ENCODE peak calls at places on chromosomes 3 and 15, in nine cellular contexts. L is ovary, V is stomach, X is uterus, H is K562, G is heart left ventricle, K is IMR-90, N is vagina, J is transverse colon. U is an unnamed sample.
A peak's percentile ranks its signal among the peaks of the same experiment; 100 is the strongest.

GRCh38 chr3:196590279-196590678 is 21.8 kb downstream of the FBXO45 start:
- DNase-seq in J (no peak), N (no peak), G (no peak), X (no peak), K (no peak), V (no peak), H (no peak), L (no peak), U (no peak)

GRCh38 chr3:152638707-152639450 is 196.1 kb upstream of the P2RY1 start:
- DNase-seq in K (no peak), N (no peak), J (no peak), L (peak; percentile 45), V (no peak), X (peak; percentile 72), G (peak; percentile 28), H (no peak), U (peak; percentile 25)

GRCh38 chr3:194687638-194688206 is 2.0 kb downstream of the FAM43A start:
- DNase-seq in N (no peak), X (peak; percentile 67), H (no peak), K (peak; percentile 51), V (peak; percentile 79), L (peak; percentile 54), J (peak; percentile 86), G (peak; percentile 82), U (peak; percentile 79)

GRCh38 chr15:78951841-78952238 is 7.0 kb upstream of the CTSH start:
- DNase-seq in G (no peak), J (no peak), X (no peak), N (no peak), L (no peak), V (peak; percentile 64), K (peak; percentile 47), H (no peak), U (peak; percentile 66)

GRCh38 chr3:127628788-127629456 is at the start of gene PODXL2:
- DNase-seq in G (peak; percentile 66), N (no peak), V (peak; percentile 55), K (peak; percentile 52), X (peak; percentile 48), J (peak; percentile 53), L (peak; percentile 75), H (peak; percentile 98), U (peak; percentile 53)

GRCh38 chr15:40266828-40267304 is 16.0 kb downstream of the ANKRD63 start:
- DNase-seq in K (peak; percentile 97), V (peak; percentile 57), J (peak; percentile 45), L (peak; percentile 65), X (peak; percentile 52), G (no peak), N (no peak), H (peak; percentile 86), U (peak; percentile 33)

GRCh38 chr3:159322322-159322939 is 520.6 kb downstream of the MFSD1 start:
- DNase-seq in X (no peak), J (peak; percentile 11), L (no peak), G (peak; percentile 30), H (peak; percentile 30), N (no peak), V (no peak), K (peak; percentile 20), U (peak; percentile 17)

GRCh38 chr3:124014366-124014942 is 22.5 kb upstream of the ROPN1 start:
- DNase-seq in G (no peak), V (no peak), J (no peak), K (peak; percentile 17), X (peak; percentile 24), N (no peak), H (no peak), L (no peak), U (no peak)

GRCh38 chr3:113890256-113890900 is 51.8 kb downstream of the GRAMD1C start:
- DNase-seq in K (no peak), X (no peak), G (no peak), L (no peak), H (no peak), V (no peak), J (peak; percentile 43), N (no peak), U (peak; percentile 29)

GRCh38 chr3:99607151-99607550 is 31.2 kb upstream of the COL8A1 start:
- DNase-seq in G (no peak), X (no peak), J (no peak), H (no peak), K (no peak), V (no peak), L (no peak), N (no peak), U (no peak)
- H3K36me3 ChIP-seq in G (no peaks in the 10 kb centered on the region), X (no peaks in the 10 kb centered on the region), J (no peaks in the 10 kb centered on the region), H (no peaks in the 10 kb centered on the region), K (no peaks in the 10 kb centered on the region), V (no peaks in the 10 kb centered on the region), L (no peaks in the 10 kb centered on the region), N (no peaks in the 10 kb centered on the region), U (no peaks in the 10 kb centered on the region)

DNA sequence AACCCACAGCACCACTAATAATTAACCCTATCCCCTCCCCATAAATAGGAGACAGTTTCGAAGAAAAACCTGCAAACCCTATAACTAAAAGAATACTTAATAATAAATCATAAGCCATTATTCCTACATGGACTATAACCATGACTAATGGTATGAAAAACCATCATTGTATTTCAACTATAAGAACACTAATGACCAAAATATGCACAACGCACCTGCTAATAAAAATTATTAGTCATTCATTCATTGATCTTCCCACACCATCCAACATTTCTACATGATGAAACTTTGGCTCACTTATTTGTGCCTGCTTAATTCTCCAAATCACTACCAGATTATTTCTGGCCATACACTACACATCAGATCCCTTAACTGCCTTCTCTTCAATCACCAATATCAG is 16.6 kb downstream of the AQP9 start:
- DNase-seq in J (no peak), V (no peak), X (no peak), G (no peak), L (no peak), H (no peak), N (no peak), K (no peak), U (no peak)
- TF ChIP-seq POLR2A in J (no peak), V (no peak), X (no peak), G (no peak), L (no peak), H (no peak), N (no peak), K (no peak), U (no peak)

GRCh38 chr3:112373924-112374323 is 41.0 kb downstream of the CD200 start:
- DNase-seq in H (no peak), V (no peak), J (no peak), G (no peak), N (no peak), K (no peak), X (no peak), L (no peak), U (no peak)
- H3K27me3 ChIP-seq in H (no peaks in the 10 kb centered on the region), V (no peaks in the 10 kb centered on the region), J (no peaks in the 10 kb centered on the region), G (no peaks in the 10 kb centered on the region), N (no peaks in the 10 kb centered on the region), K (no peaks in the 10 kb centered on the region), X (no peaks in the 10 kb centered on the region), L (no peaks in the 10 kb centered on the region), U (no peaks in the 10 kb centered on the region)

DNA sequence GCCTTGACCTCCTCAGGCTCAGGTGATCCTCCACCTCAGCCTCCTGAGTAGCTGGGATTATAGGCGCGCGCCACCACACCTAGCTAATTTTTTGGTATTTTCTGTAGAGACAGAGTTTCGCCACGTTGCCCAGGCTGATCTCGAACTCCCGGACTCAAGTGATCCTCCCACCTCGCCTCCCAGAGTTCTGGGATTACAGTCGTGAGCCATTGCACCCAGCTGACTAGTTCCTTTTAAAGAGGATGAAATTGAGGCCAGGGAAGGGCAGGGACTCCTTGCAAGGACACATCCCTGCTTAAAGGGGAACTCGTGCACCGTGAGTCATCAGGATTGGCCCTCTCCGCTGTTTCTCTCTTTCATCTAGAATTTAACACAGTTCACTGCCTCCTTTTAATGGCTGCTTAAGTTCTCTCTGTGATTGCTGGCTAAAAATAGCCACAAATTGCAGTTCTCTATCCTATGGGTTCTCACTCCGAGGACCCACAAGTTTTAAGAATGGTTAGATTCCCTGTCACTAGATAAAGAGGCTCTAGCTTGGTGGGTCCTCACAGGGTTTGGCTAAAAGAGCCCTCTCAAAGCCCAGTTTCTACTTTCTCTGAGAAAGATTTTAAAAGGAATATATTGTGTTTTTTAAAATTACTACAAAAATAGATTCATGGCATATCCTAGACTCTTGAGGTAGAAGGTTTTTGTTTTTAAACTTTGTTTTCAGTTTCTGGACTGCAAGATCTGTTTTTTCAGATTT is 1.4 kb downstream of the CRTAP start:
- DNase-seq in J (peak; percentile 70), K (peak; percentile 84), L (peak; percentile 64), H (peak; percentile 52), X (peak; percentile 78), N (no peak), V (peak; percentile 51), G (peak; percentile 77), U (peak; percentile 34)
- H3K36me3 ChIP-seq in J (no peaks in the 10 kb centered on the region), K (peaks cover 2% of the 10 kb centered on the region), L (no peaks in the 10 kb centered on the region), H (peaks cover 7% of the 10 kb centered on the region), X (no peaks in the 10 kb centered on the region), N (no peaks in the 10 kb centered on the region), V (peaks cover 21% of the 10 kb centered on the region), G (no peaks in the 10 kb centered on the region), U (no peaks in the 10 kb centered on the region)

DNA sequence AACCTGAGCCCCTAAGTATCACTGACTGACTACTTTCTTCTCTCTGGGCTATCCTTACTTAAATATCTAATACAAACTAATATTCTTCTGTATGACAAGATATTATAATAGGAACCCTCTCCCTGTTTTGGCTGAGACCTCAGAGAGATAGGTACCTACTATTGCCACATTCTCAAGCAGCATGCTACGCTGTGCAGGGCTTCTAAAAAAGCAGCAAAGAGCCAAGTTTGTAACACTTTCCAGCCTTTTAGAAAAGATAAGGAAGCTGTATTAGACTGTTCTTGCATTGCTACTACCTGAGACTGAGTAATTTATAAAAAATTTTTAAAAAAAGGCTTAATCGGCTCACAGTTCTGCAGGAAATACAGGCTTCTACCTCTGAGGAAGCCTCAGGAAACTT is 126.8 kb upstream of the ABI3BP start:
- DNase-seq in G (no peak), J (no peak), V (no peak), N (no peak), X (no peak), H (no peak), K (no peak), L (no peak), U (no peak)
- TF ChIP-seq POLR2A in G (no peak), J (no peak), V (no peak), N (no peak), X (no peak), H (no peak), K (no peak), L (no peak), U (no peak)